ENCODE peak calls at places on chromosomes 13 and 19, in ten cellular contexts. K is stimulated activated naive B cell treated with anti-CD40 and anti-IgM and Interleukin-4, amounts not matched to agents 10 μg/mL and 1 μg/mL and 100 μg/mL, for 72 hours; G is cardiac muscle cell; Y is stimulated activated CD8-positive, alpha-beta memory T cell treated with anti-CD3 and anti-CD28 coated beads, Interleukin-4, amount 100 ng/mL, for 1 hour; V is SW480; J is endothelial cell; X is central memory CD8-positive, alpha-beta T cell; Q is activated T-cell treated with anti-CD3 and anti-CD28 coated beads, Interleukin-2, amount 50 U/mL, for 72 hours; E is AG09319; T is B cell. C is an unnamed sample.

GRCh38 chr19:21264416-21264815 is 64.8 kb downstream of the ZNF708 start:
- DNase-seq in K (no peak), G (no peak), Y (no peak), V (no peak), J (no peak), X (no peak), Q (no peak), E (no peak), T (no peak), C (no peak)

GRCh38 chr13:80022146-80022545 is 318.8 kb downstream of the SPRY2 start:
- DNase-seq in K (no peak), G (no peak), Y (no peak), V (no peak), J (no peak), X (no peak), Q (no peak), E (no peak), T (no peak), C (no peak)

GRCh38 chr13:96650301-96650886 is 343.9 kb downstream of the OXGR1 start:
- DNase-seq in K (no peak), G (peak), Y (no peak), V (peak), J (no peak), X (no peak), Q (no peak), E (no peak), T (no peak), C (no peak)

GRCh38 chr19:58569943-58570670 is 3.0 kb downstream of the MZF1 start:
- DNase-seq in K (no peak), G (no peak), Y (no peak), V (no peak), J (no peak), X (no peak), Q (no peak), E (no peak), T (no peak), C (no peak)

GRCh38 chr19:3360494-3361383 is 5.6 kb upstream of the NFIC start:
- DNase-seq in K (peak), G (peak), Y (peak), V (no peak), J (no peak), X (peak), Q (peak), E (no peak), T (peak), C (no peak)

GRCh38 chr19:7292950-7293794 is 1.0 kb downstream of the INSR start:
- DNase-seq in K (peak), G (peak), Y (no peak), V (no peak), J (peak), X (no peak), Q (peak), E (no peak), T (peak), C (no peak)

GRCh38 chr13:43684947-43685725 is 101.6 kb downstream of the ENOX1 start:
- DNase-seq in K (no peak), G (no peak), Y (no peak), V (no peak), J (no peak), X (no peak), Q (no peak), E (no peak), T (no peak), C (no peak)

GRCh38 chr13:55948175-55948574 is 1192.5 kb upstream of the PRR20A start:
- DNase-seq in K (no peak), G (no peak), Y (no peak), V (no peak), J (no peak), X (no peak), Q (no peak), E (no peak), T (no peak), C (no peak)

GRCh38 chr19:11257827-11258380 is 4.4 kb downstream of the DOCK6 start:
- DNase-seq in K (no peak), G (peak), Y (no peak), V (no peak), J (no peak), X (no peak), Q (no peak), E (no peak), T (no peak), C (no peak)

GRCh38 chr19:39341122-39341719 is 1.0 kb upstream of the SAMD4B start:
- DNase-seq in K (no peak), G (peak), Y (no peak), V (peak), J (peak), X (no peak), Q (no peak), E (no peak), T (no peak), C (no peak)

GRCh38 chr19:1074512-1075283 is 7.7 kb downstream of the ARHGAP45 start:
- DNase-seq in K (peak), G (no peak), Y (peak), V (peak), J (no peak), X (peak), Q (peak), E (no peak), T (peak), C (no peak)

GRCh38 chr19:8449830-8450229 is 5.1 kb downstream of the HNRNPM start:
- DNase-seq in K (no peak), G (no peak), Y (no peak), V (no peak), J (no peak), X (no peak), Q (no peak), E (no peak), T (no peak), C (no peak)

GRCh38 chr19:3368848-3369336 is 2.5 kb downstream of the NFIC start:
- DNase-seq in K (no peak), G (peak), Y (no peak), V (no peak), J (no peak), X (no peak), Q (no peak), E (no peak), T (no peak), C (no peak)

GRCh38 chr19:35757231-35757748 is 461 bp upstream of the HSPB6 start:
- DNase-seq in K (no peak), G (peak), Y (no peak), V (no peak), J (peak), X (no peak), Q (peak), E (peak), T (no peak), C (peak)

GRCh38 chr19:31350033-31350692 is 927 bp upstream of the TSHZ3 start:
- DNase-seq in K (no peak), G (peak), Y (no peak), V (no peak), J (peak), X (no peak), Q (no peak), E (no peak), T (peak), C (no peak)

GRCh38 chr19:13169769-13170168 is 19.6 kb downstream of the IER2 start:
- DNase-seq in K (no peak), G (peak), Y (no peak), V (peak), J (no peak), X (no peak), Q (no peak), E (no peak), T (no peak), C (no peak)

GRCh38 chr19:6738726-6739389 is 622 bp upstream of the TRIP10 start:
- DNase-seq in K (no peak), G (no peak), Y (no peak), V (no peak), J (peak), X (no peak), Q (no peak), E (no peak), T (peak), C (no peak)

GRCh38 chr19:2744113-2744512 is 4.3 kb upstream of the SLC39A3 start:
- DNase-seq in K (no peak), G (no peak), Y (no peak), V (no peak), J (no peak), X (no peak), Q (no peak), E (no peak), T (no peak), C (no peak)

GRCh38 chr13:80551650-80552497 is 210.9 kb upstream of the SPRY2 start:
- DNase-seq in K (no peak), G (no peak), Y (no peak), V (no peak), J (no peak), X (no peak), Q (no peak), E (no peak), T (peak), C (no peak)

GRCh38 chr13:19791953-19792537 is 9.3 kb upstream of the PSPC1 start:
- DNase-seq in K (no peak), G (no peak), Y (no peak), V (no peak), J (no peak), X (no peak), Q (no peak), E (no peak), T (no peak), C (no peak)

GRCh38 chr13:110311721-110312668 is 4.9 kb downstream of the COL4A2 start:
- DNase-seq in K (no peak), G (peak), Y (no peak), V (no peak), J (no peak), X (no peak), Q (no peak), E (no peak), T (no peak), C (no peak)

GRCh38 chr19:2974342-2974932 is 2.9 kb upstream of the TLE6 start:
- DNase-seq in K (no peak), G (peak), Y (no peak), V (no peak), J (no peak), X (no peak), Q (no peak), E (no peak), T (peak), C (no peak)

GRCh38 chr19:34310494-34310981 is 54.5 kb upstream of the GPI start:
- DNase-seq in K (no peak), G (no peak), Y (no peak), V (no peak), J (no peak), X (no peak), Q (peak), E (no peak), T (peak), C (no peak)

GRCh38 chr19:3618144-3618810 is 8.3 kb downstream of the CACTIN start:
- DNase-seq in K (peak), G (peak), Y (peak), V (no peak), J (peak), X (peak), Q (peak), E (no peak), T (peak), C (no peak)

GRCh38 chr13:48818495-48818961 is 157.2 kb upstream of the FNDC3A start:
- DNase-seq in K (no peak), G (peak), Y (no peak), V (no peak), J (no peak), X (no peak), Q (no peak), E (peak), T (no peak), C (no peak)

GRCh38 chr19:17553256-17553655 is 2.2 kb upstream of the COLGALT1 start:
- DNase-seq in K (no peak), G (peak), Y (no peak), V (no peak), J (peak), X (no peak), Q (no peak), E (peak), T (no peak), C (no peak)

GRCh38 chr19:34676697-34677385 is at the start of gene SCGB2B2:
- DNase-seq in K (no peak), G (no peak), Y (no peak), V (peak), J (no peak), X (no peak), Q (no peak), E (no peak), T (peak), C (no peak)

GRCh38 chr13:32969516-32969941 is 46.7 kb upstream of the KL start:
- DNase-seq in K (no peak), G (peak), Y (no peak), V (no peak), J (no peak), X (no peak), Q (peak), E (peak), T (no peak), C (no peak)

GRCh38 chr13:113506025-113506685 is 15.6 kb upstream of the DCUN1D2 start:
- DNase-seq in K (no peak), G (no peak), Y (no peak), V (no peak), J (no peak), X (no peak), Q (no peak), E (no peak), T (no peak), C (no peak)

GRCh38 chr13:80408270-80408669 is 67.3 kb upstream of the SPRY2 start:
- DNase-seq in K (no peak), G (no peak), Y (no peak), V (no peak), J (no peak), X (no peak), Q (no peak), E (no peak), T (no peak), C (no peak)

GRCh38 chr19:57620673-57621348 is 6.8 kb downstream of the ZNF134 start:
- DNase-seq in K (no peak), G (peak), Y (no peak), V (no peak), J (no peak), X (no peak), Q (no peak), E (no peak), T (no peak), C (peak)

GRCh38 chr13:107730835-107731234 is 484.5 kb downstream of the LIG4 start:
- DNase-seq in K (no peak), G (peak), Y (no peak), V (no peak), J (no peak), X (no peak), Q (no peak), E (peak), T (no peak), C (no peak)

GRCh38 chr13:99314640-99315176 is 7.5 kb upstream of the GPR183 start:
- DNase-seq in K (no peak), G (peak), Y (no peak), V (peak), J (no peak), X (no peak), Q (peak), E (no peak), T (no peak), C (no peak)

GRCh38 chr13:110841846-110842245 is 73.0 kb downstream of the ANKRD10 start:
- DNase-seq in K (no peak), G (no peak), Y (no peak), V (no peak), J (no peak), X (no peak), Q (no peak), E (no peak), T (no peak), C (no peak)

GRCh38 chr19:44512326-44513298 is 12.3 kb upstream of the ZNF180 start:
- DNase-seq in K (no peak), G (peak), Y (no peak), V (peak), J (peak), X (no peak), Q (peak), E (peak), T (no peak), C (no peak)

GRCh38 chr19:17054746-17055145 is 20.5 kb downstream of the HAUS8 start:
- DNase-seq in K (no peak), G (no peak), Y (no peak), V (no peak), J (no peak), X (no peak), Q (no peak), E (no peak), T (no peak), C (no peak)

GRCh38 chr13:98144501-98145350 is 1.8 kb downstream of the FARP1 start:
- DNase-seq in K (no peak), G (peak), Y (no peak), V (peak), J (peak), X (no peak), Q (no peak), E (no peak), T (no peak), C (no peak)

C was measured in osteocyte.